ENCODE peak calls at places on chromosomes 16 and 17, in eight cellular contexts. H, D, C, L, I, S, U and M are unnamed samples.

GRCh38 chr17:83200231-83200699 is 120.9 kb downstream of the METRNL start:
- DNase-seq in D (no peak), L (peak; percentile 75), S (no peak), C (no peak), H (peak; percentile 55), I (peak; percentile 10), U (peak; percentile 87), M (no peak)

GRCh38 chr17:4600563-4600962 is 16.2 kb downstream of the SMTNL2 start:
- DNase-seq in U (peak; percentile 95), L (no peak), H (no peak), S (no peak), I (no peak), C (peak; percentile 76), D (peak; percentile 48), M (no peak)

GRCh38 chr17:1909985-1910384 is 80.2 kb downstream of the RPA1 start:
- DNase-seq in C (no peak), I (no peak), H (no peak), L (no peak), D (peak; percentile 55), U (no peak), S (no peak), M (no peak)

GRCh38 chr16:87484487-87485331 is 8.1 kb downstream of the ZCCHC14 start:
- DNase-seq in I (no peak), C (no peak), S (no peak), H (no peak), D (no peak), U (no peak), L (no peak), M (no peak)

GRCh38 chr17:1029196-1029911 is 32.4 kb downstream of the TIMM22 start:
- DNase-seq in S (no peak), L (no peak), D (no peak), C (no peak), U (no peak), H (no peak), I (no peak), M (no peak)

GRCh38 chr17:80599546-80600305 is 55.1 kb downstream of the RPTOR start:
- DNase-seq in I (no peak), D (no peak), U (no peak), S (no peak), L (no peak), C (peak; percentile 45), H (no peak), M (no peak)

GRCh38 chr16:66364117-66364958 is 2.2 kb upstream of the CDH5 start:
- DNase-seq in S (no peak), C (peak; percentile 74), D (peak; percentile 57), I (no peak), U (peak; percentile 79), H (no peak), L (no peak), M (no peak)

GRCh38 chr16:83206426-83206825 is 579.7 kb downstream of the CDH13 start:
- DNase-seq in H (no peak), L (no peak), I (no peak), C (no peak), S (no peak), U (no peak), D (no peak), M (no peak)

GRCh38 chr17:14209215-14209614 is 27.4 kb downstream of the CDRT15 start:
- DNase-seq in S (no peak), D (no peak), U (no peak), C (no peak), I (no peak), L (no peak), H (no peak), M (no peak)

GRCh38 chr16:4176794-4177438 is 60.7 kb upstream of the ADCY9 start:
- DNase-seq in D (no peak), U (no peak), L (no peak), H (no peak), S (no peak), C (peak; percentile 69), I (no peak), M (peak; percentile 71)

GRCh38 chr17:29162909-29163341 is 17.3 kb downstream of the MYO18A start:
- DNase-seq in D (no peak), L (no peak), U (no peak), I (no peak), S (no peak), C (no peak), H (no peak), M (no peak)

GRCh38 chr16:4795181-4795827 is at the start of gene SMIM22:
- DNase-seq in C (no peak), D (no peak), U (no peak), I (no peak), S (no peak), L (no peak), H (no peak), M (no peak)

GRCh38 chr16:88073201-88073721 is 122.0 kb downstream of the BANP start:
- DNase-seq in D (no peak), U (peak; percentile 32), L (no peak), I (no peak), H (no peak), S (no peak), C (no peak), M (peak; percentile 42)

GRCh38 chr17:40177275-40177874 is at the start of gene RAPGEFL1:
- DNase-seq in H (peak; percentile 83), U (peak; percentile 82), D (peak; percentile 91), I (peak; percentile 71), L (peak; percentile 83), S (no peak), C (peak; percentile 97), M (peak; percentile 79)

GRCh38 chr17:48646183-48647102 is 20.3 kb upstream of the HOXB9 start:
- DNase-seq in I (no peak), H (peak; percentile 9), D (peak; percentile 42), U (no peak), S (no peak), C (peak; percentile 81), L (no peak), M (peak; percentile 66)

GRCh38 chr16:23679274-23679985 is 741 bp downstream of the PLK1 start:
- DNase-seq in U (no peak), H (no peak), D (peak; percentile 50), I (no peak), S (no peak), L (no peak), C (peak; percentile 80), M (no peak)

GRCh38 chr16:87017388-87018012 is 299.7 kb downstream of the C16orf95 start:
- DNase-seq in I (no peak), C (peak; percentile 55), H (no peak), S (peak; percentile 67), U (no peak), D (peak; percentile 51), L (no peak), M (no peak)

GRCh38 chr17:50688168-50688719 is 19.5 kb downstream of the ANKRD40 start:
- DNase-seq in I (no peak), U (no peak), C (no peak), L (no peak), H (no peak), D (no peak), S (no peak), M (no peak)

GRCh38 chr17:77210331-77210730 is 69.6 kb downstream of the SEC14L1 start:
- DNase-seq in L (no peak), S (no peak), C (no peak), U (no peak), H (no peak), I (no peak), D (no peak), M (no peak)

GRCh38 chr16:16083421-16084156 is 134.2 kb downstream of the ABCC1 start:
- DNase-seq in H (no peak), C (no peak), I (no peak), L (no peak), U (no peak), S (no peak), D (no peak), M (no peak)

GRCh38 chr16:85519540-85520231 is 93.4 kb upstream of the GSE1 start:
- DNase-seq in L (no peak), I (no peak), D (no peak), C (no peak), S (no peak), U (no peak), H (no peak), M (no peak)

GRCh38 chr16:8908779-8909468 is 26.8 kb downstream of the LITAFD start:
- DNase-seq in S (no peak), L (no peak), U (no peak), H (no peak), D (no peak), I (no peak), C (no peak), M (no peak)

GRCh38 chr17:77793888-77794235 is 164.6 kb upstream of the TNRC6C start:
- DNase-seq in S (no peak), H (no peak), L (no peak), I (no peak), U (no peak), D (no peak), C (no peak), M (no peak)

GRCh38 chr16:89971495-89972243 is 23.1 kb downstream of the DEF8 start:
- DNase-seq in L (no peak), U (peak; percentile 33), D (no peak), H (no peak), C (no peak), I (no peak), S (no peak), M (no peak)

GRCh38 chr17:75159196-75160031 is 5.1 kb upstream of the JPT1 start:
- DNase-seq in C (no peak), I (no peak), L (no peak), U (no peak), D (no peak), H (no peak), S (no peak), M (no peak)

GRCh38 chr17:73497721-73498120 is 146.5 kb downstream of the SDK2 start:
- DNase-seq in S (no peak), D (no peak), H (no peak), L (no peak), C (no peak), U (no peak), I (no peak), M (no peak)

GRCh38 chr16:4868573-4868972 is 21.3 kb downstream of the UBN1 start:
- DNase-seq in C (no peak), U (no peak), L (no peak), I (no peak), S (no peak), H (no peak), D (no peak), M (no peak)

GRCh38 chr17:28920191-28920590 is 17.3 kb upstream of the DHRS13 start:
- DNase-seq in C (no peak), U (no peak), L (no peak), D (no peak), I (no peak), H (no peak), S (no peak), M (no peak)

GRCh38 chr17:50283714-50284432 is 9.6 kb downstream of the TMEM92 start:
- DNase-seq in H (no peak), S (no peak), U (peak; percentile 20), I (no peak), D (no peak), L (no peak), C (peak; percentile 66), M (no peak)

GRCh38 chr16:59748531-59748930 is 1014.4 kb upstream of the GOT2 start:
- DNase-seq in U (no peak), H (no peak), D (peak; percentile 29), C (peak; percentile 62), I (no peak), L (no peak), S (no peak), M (no peak)